ENCODE peak calls at places on chromosomes 6 and 20, in eight cellular contexts. E is breast epithelium; R is uterus; L is brain microvascular endothelial cell; N is fibroblast of lung; H is adrenal gland; F is heart left ventricle; D is CD8-positive, alpha-beta T cell. J is an unnamed sample.
A peak's percentile ranks its signal among the peaks of the same experiment; 100 is the strongest.

GRCh38 chr6:14910692-14911547 is 334.9 kb upstream of the JARID2 start:
- DNase-seq in E (no peak), R (no peak), L (no peak), N (no peak), H (peak; percentile 34), F (peak; percentile 40), D (no peak), J (peak; percentile 39)

GRCh38 chr6:34865107-34865506 is 22.7 kb downstream of the TAF11 start:
- DNase-seq in E (no peak), R (no peak), L (peak; percentile 30), N (no peak), H (no peak), F (no peak), D (no peak), J (no peak)

GRCh38 chr6:167803816-167804215 is 22.9 kb upstream of the AFDN start:
- DNase-seq in E (no peak), R (no peak), L (no peak), N (no peak), H (no peak), F (no peak), D (no peak), J (no peak)

GRCh38 chr6:166058064-166058739 is 109.4 kb downstream of the TBXT start:
- DNase-seq in E (no peak), R (peak; percentile 90), L (peak; percentile 56), N (peak; percentile 78), H (no peak), F (peak; percentile 53), D (no peak), J (no peak)

GRCh38 chr6:17206566-17207072 is 74.5 kb upstream of the RBM24 start:
- DNase-seq in E (no peak), R (no peak), L (no peak), N (no peak), H (no peak), F (no peak), D (no peak), J (no peak)

GRCh38 chr20:47985092-47985850 is 200.0 kb upstream of the SULF2 start:
- DNase-seq in E (no peak), R (no peak), L (no peak), N (peak; percentile 79), H (no peak), F (no peak), D (no peak), J (no peak)

GRCh38 chr20:8043687-8044278 is 24.2 kb upstream of the TMX4 start:
- DNase-seq in E (no peak), R (no peak), L (peak; percentile 32), N (peak; percentile 40), H (peak; percentile 34), F (no peak), D (no peak), J (no peak)

GRCh38 chr20:875115-875514 is 41.0 kb downstream of the ANGPT4 start:
- DNase-seq in E (no peak), R (no peak), L (no peak), N (no peak), H (no peak), F (no peak), D (no peak), J (no peak)

GRCh38 chr6:55320691-55321086 is 6.6 kb upstream of the GFRAL start:
- DNase-seq in E (no peak), R (no peak), L (no peak), N (no peak), H (no peak), F (no peak), D (no peak), J (no peak)

GRCh38 chr6:169378620-169379381 is 125.2 kb upstream of the THBS2 start:
- DNase-seq in E (no peak), R (no peak), L (no peak), N (no peak), H (no peak), F (no peak), D (no peak), J (no peak)

GRCh38 chr6:25138024-25138696 is 141.0 kb upstream of the CARMIL1 start:
- DNase-seq in E (no peak), R (peak; percentile 79), L (peak; percentile 67), N (peak; percentile 75), H (peak; percentile 56), F (peak; percentile 70), D (peak; percentile 49), J (peak; percentile 32)

GRCh38 chr20:49346682-49347081 is 68.8 kb upstream of the ZNFX1 start:
- DNase-seq in E (no peak), R (no peak), L (peak; percentile 5), N (no peak), H (no peak), F (no peak), D (no peak), J (no peak)

GRCh38 chr6:125287718-125288117 is 14.0 kb downstream of the HDDC2 start:
- DNase-seq in E (no peak), R (no peak), L (no peak), N (no peak), H (no peak), F (no peak), D (no peak), J (no peak)

GRCh38 chr6:145214570-145214969 is 520.8 kb downstream of the EPM2A start:
- DNase-seq in E (no peak), R (no peak), L (peak; percentile 8), N (peak; percentile 17), H (no peak), F (no peak), D (no peak), J (no peak)

GRCh38 chr6:90187437-90188049 is 109.1 kb downstream of the BACH2 start:
- DNase-seq in E (no peak), R (no peak), L (no peak), N (no peak), H (no peak), F (no peak), D (no peak), J (no peak)

GRCh38 chr6:110541701-110542309 is 65.4 kb upstream of the SLC22A16 start:
- DNase-seq in E (no peak), R (no peak), L (no peak), N (peak; percentile 41), H (no peak), F (no peak), D (no peak), J (no peak)

GRCh38 chr6:20632696-20633095 is 98.4 kb downstream of the CDKAL1 start:
- DNase-seq in E (no peak), R (no peak), L (no peak), N (no peak), H (no peak), F (no peak), D (no peak), J (no peak)

GRCh38 chr20:22584630-22584921 is 204 bp upstream of the FOXA2 start:
- DNase-seq in E (no peak), R (no peak), L (no peak), N (no peak), H (no peak), F (no peak), D (no peak), J (no peak)

GRCh38 chr6:157962601-157963084 is 19.0 kb upstream of the SYNJ2 start:
- DNase-seq in E (no peak), R (no peak), L (peak; percentile 73), N (peak; percentile 77), H (no peak), F (no peak), D (no peak), J (no peak)

GRCh38 chr6:3726421-3726820 is 25.1 kb downstream of the PXDC1 start:
- DNase-seq in E (peak; percentile 38), R (no peak), L (no peak), N (no peak), H (no peak), F (no peak), D (no peak), J (no peak)

GRCh38 chr6:118744261-118744941 is 93.0 kb upstream of the CEP85L start:
- DNase-seq in E (no peak), R (no peak), L (no peak), N (peak; percentile 94), H (no peak), F (no peak), D (no peak), J (peak; percentile 80)

GRCh38 chr6:16064687-16065086 is 64.2 kb upstream of the MYLIP start:
- DNase-seq in E (no peak), R (no peak), L (no peak), N (no peak), H (no peak), F (no peak), D (no peak), J (no peak)

GRCh38 chr6:80547827-80548226 is 441.4 kb downstream of the BCKDHB start:
- DNase-seq in E (no peak), R (no peak), L (peak; percentile 77), N (peak; percentile 94), H (no peak), F (no peak), D (no peak), J (no peak)

GRCh38 chr6:159728552-159728951 is 1.2 kb downstream of the WTAP start:
- DNase-seq in E (no peak), R (no peak), L (no peak), N (peak; percentile 19), H (no peak), F (no peak), D (no peak), J (no peak)
- H3K4me3 ChIP-seq in E (peak overlapping the region; percentile 88), R (peak overlapping the region; percentile 93), L (peak overlapping the region; percentile 72), N (peak overlapping the region; percentile 82), H (peak overlapping the region; percentile 81), F (peak overlapping the region; percentile 96), D (peak overlapping the region; percentile 94), J (peak overlapping the region; percentile 90)

DNA sequence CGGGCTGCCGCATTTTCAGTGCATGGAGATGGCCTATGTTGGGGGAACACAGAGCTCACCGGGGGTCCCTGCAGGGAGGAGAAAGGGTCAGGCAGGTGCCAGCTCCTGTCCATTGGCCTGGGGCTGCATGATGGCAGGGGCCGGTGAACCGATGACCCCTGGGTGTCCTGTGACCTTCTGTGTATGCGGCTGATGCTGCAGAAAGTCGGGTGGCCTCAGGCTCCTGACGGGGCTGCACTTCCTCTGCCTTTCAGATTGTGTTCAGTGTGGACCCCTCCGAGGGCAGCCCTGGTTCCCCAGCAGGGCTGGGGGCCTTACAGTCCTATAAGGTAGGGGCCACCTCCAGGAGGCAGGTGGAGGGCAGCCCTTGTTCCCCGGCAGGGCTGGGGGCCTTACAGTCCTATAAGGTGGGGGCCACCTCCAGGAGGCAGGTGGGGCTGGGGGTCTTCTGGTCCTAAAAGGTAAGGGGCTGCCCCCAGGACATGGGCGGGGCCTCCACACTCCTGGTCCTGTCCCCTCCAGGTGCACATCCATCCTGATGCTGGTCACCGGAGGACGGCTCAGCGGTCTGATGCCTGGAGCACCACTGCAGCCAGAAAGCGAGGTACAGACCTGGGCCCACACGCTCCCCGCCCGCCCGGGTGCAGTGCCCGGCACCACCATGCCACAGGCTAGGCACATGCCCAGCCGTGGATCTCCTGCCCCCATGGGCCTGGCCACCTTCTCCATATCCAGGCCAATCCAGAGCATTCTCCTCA is 11.0 kb upstream of the TNFRSF6B start:
- DNase-seq in E (no peak), R (no peak), L (no peak), N (no peak), H (no peak), F (no peak), D (no peak), J (no peak)
- H3K27ac ChIP-seq in E (peak overlapping the region; percentile 96), R (peak overlapping the region; percentile 79), L (peak overlapping the region; percentile 54), N (peak overlapping the region; percentile 98), H (peak overlapping the region; percentile 93), F (peak overlapping the region; percentile 84), D (no peak overlapping the region), J (peak overlapping the region; percentile 79)

GRCh38 chr20:59703046-59703445 is 98.7 kb downstream of the PHACTR3 start:
- DNase-seq in E (no peak), R (no peak), L (no peak), N (no peak), H (no peak), F (no peak), D (no peak), J (no peak)
- H3K27me3 ChIP-seq in E (no peaks in the 10 kb centered on the region), R (no peaks in the 10 kb centered on the region), L (no peaks in the 10 kb centered on the region), N (no peaks in the 10 kb centered on the region), H (no peaks in the 10 kb centered on the region), F (no peaks in the 10 kb centered on the region), D (no peaks in the 10 kb centered on the region), J (no peaks in the 10 kb centered on the region)

GRCh38 chr6:149965191-149966020 is 1.7 kb downstream of the ULBP1 start:
- DNase-seq in E (no peak), R (no peak), L (no peak), N (no peak), H (no peak), F (no peak), D (no peak), J (no peak)
- H3K4me3 ChIP-seq in E (no peak overlapping the region), R (peak overlapping the region; percentile 7), L (peak overlapping the region; percentile 49), N (peak overlapping the region; percentile 55), H (peak overlapping the region; percentile 11), F (peak overlapping the region; percentile 55), D (peak overlapping the region; percentile 74), J (peak overlapping the region; percentile 64)